ENCODE peak calls at places on chromosomes 7 and 10, in four cellular contexts. N is fibroblast of lung, D is right lobe of liver, P is epithelial cell of esophagus. U is an unnamed sample.

GRCh38 chr10:7300327-7300726 is 110.5 kb downstream of the SFMBT2 start:
- DNase-seq in N (peak; percentile 61), P (no peak), D (no peak), U (no peak)

GRCh38 chr7:102252373-102252982 is 34.2 kb upstream of the SH2B2 start:
- DNase-seq in N (no peak), P (no peak), D (no peak), U (peak; percentile 15)

GRCh38 chr7:149125189-149125863 is 798 bp downstream of the ZNF425 start:
- DNase-seq in N (peak; percentile 15), D (no peak), P (no peak), U (no peak)

GRCh38 chr10:112115781-112116385 is 67.7 kb downstream of the GPAM start:
- DNase-seq in N (peak; percentile 3), D (no peak), P (peak; percentile 22), U (no peak)

GRCh38 chr10:116437076-116437692 is 9.5 kb downstream of the PNLIPRP3 start:
- DNase-seq in N (no peak), P (peak; percentile 77), D (no peak), U (no peak)

GRCh38 chr10:130022501-130023299 is 58.6 kb upstream of the EBF3 start:
- DNase-seq in N (peak; percentile 21), D (no peak), P (no peak), U (peak; percentile 55)

GRCh38 chr7:118352854-118353453 is 128.4 kb downstream of the ANKRD7 start:
- DNase-seq in N (peak; percentile 31), D (no peak), P (peak; percentile 66), U (no peak)

GRCh38 chr10:18362892-18363291 is 222.7 kb downstream of the CACNB2 start:
- DNase-seq in P (no peak), D (no peak), N (no peak), U (no peak)

GRCh38 chr10:100747061-100747825 is 1.9 kb downstream of the PAX2 start:
- DNase-seq in N (no peak), P (no peak), D (no peak), U (peak; percentile 39)

GRCh38 chr7:151008511-151009323 is 15.6 kb downstream of the ATG9B start:
- DNase-seq in P (peak; percentile 42), D (peak; percentile 71), N (peak; percentile 25), U (peak; percentile 90)

GRCh38 chr10:11017575-11018425 is at the start of gene CELF2:
- DNase-seq in P (peak; percentile 60), D (no peak), N (no peak), U (peak; percentile 86)

GRCh38 chr7:130899071-130899451 is 165.1 kb upstream of the KLF14 start:
- DNase-seq in P (no peak), N (no peak), D (peak; percentile 9), U (no peak)

GRCh38 chr7:54843961-54844360 is 85.0 kb upstream of the SEC61G start:
- DNase-seq in P (peak; percentile 86), D (no peak), N (no peak), U (no peak)

GRCh38 chr7:77327067-77327931 is 88.8 kb downstream of the GSAP start:
- DNase-seq in P (peak; percentile 87), D (no peak), N (peak; percentile 84), U (peak; percentile 78)

GRCh38 chr7:77329466-77330168 is 86.5 kb downstream of the GSAP start:
- DNase-seq in P (no peak), D (no peak), N (no peak), U (no peak)

GRCh38 chr7:77327932-77328628 is 88.1 kb downstream of the GSAP start:
- DNase-seq in P (no peak), D (no peak), N (no peak), U (no peak)

GRCh38 chr7:77330169-77330882 is 85.8 kb downstream of the GSAP start:
- DNase-seq in D (no peak), N (no peak), P (peak; percentile 51), U (no peak)

DNA sequence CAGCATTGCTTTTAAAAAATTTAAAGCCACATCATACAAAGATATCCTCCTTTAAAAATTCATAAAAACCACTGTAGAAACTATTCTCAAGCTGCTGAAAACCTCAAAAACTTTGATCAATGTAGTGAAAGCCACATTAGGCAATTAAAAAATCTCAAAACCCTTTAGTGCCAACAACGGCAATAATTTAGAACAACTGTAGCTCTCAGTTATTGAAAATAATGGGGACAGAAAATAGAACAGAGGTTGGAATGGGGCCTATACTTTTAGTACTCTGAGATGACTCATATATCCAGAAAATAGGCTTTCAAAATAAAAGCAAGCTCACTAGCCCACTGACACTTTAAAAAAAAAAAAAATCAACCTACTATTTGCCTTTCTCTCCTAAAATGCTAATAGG is 87.5 kb downstream of the GSAP start:
- DNase-seq in N (peak; percentile 68), D (no peak), P (no peak), U (no peak)
- H3K4me3 ChIP-seq in N (no peak overlapping the region), D (no peak overlapping the region), P (no peak overlapping the region), U (no peak overlapping the region)

GRCh38 chr7:50588937-50589336 is 23.7 kb upstream of the DDC start:
- DNase-seq in N (no peak), D (no peak), P (no peak), U (no peak)
- TF ChIP-seq CTCF in N (peak; percentile 15), D (no peak), P (peak; percentile 18), U (no peak)

DNA sequence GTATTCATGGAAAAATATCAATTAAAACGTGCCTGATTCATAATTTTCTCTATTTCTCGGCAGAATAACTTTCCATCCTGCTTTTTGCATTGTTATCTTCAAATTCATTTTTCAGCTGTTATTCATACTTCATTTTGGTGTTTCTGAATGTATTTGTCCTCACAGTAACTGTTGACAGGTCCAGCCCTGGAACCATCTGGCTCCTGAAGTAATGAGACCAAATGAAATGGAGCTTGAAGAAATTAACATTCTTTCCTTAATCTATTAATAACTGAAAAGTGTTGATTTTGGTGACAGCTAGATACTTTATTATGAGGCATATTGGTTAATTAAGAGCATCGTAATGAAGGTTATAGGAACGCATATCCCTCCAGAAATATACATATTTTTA is 257.0 kb upstream of the MINDY3 start:
- DNase-seq in P (no peak), D (no peak), N (no peak), U (no peak)
- H3K4me3 ChIP-seq in P (no peak overlapping the region), D (no peak overlapping the region), N (no peak overlapping the region), U (no peak overlapping the region)

GRCh38 chr7:78434281-78434680 is 635.7 kb downstream of the PHTF2 start:
- DNase-seq in D (no peak), P (no peak), N (no peak), U (no peak)
- TF ChIP-seq CTCF in D (peak; percentile 12), P (peak; percentile 15), N (no peak), U (no peak)

DNA sequence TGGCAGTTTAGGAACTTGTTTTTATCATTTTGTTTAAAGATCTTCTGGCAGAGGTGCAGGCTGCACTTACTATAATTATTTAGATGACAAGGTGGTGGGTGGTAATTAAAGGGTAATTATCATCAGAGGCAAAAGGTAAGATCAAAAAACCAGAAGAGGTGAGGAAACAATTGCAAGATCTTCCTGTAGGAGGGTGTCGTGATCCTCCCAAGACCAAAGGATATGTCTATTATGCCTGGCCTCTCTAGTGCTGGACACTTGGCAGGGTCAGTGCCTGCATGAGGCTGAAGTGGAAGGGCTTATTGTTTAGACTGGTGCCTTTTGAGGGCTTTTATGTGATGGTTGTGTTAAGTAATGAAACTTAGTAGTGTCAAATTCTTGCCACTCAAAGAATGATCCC is 1.8 kb upstream of the WAPL start:
- DNase-seq in N (no peak), D (no peak), P (peak; percentile 24), U (no peak)
- H3K4me3 ChIP-seq in N (peak overlapping the region; percentile 75), D (no peak overlapping the region), P (no peak overlapping the region), U (no peak overlapping the region)

DNA sequence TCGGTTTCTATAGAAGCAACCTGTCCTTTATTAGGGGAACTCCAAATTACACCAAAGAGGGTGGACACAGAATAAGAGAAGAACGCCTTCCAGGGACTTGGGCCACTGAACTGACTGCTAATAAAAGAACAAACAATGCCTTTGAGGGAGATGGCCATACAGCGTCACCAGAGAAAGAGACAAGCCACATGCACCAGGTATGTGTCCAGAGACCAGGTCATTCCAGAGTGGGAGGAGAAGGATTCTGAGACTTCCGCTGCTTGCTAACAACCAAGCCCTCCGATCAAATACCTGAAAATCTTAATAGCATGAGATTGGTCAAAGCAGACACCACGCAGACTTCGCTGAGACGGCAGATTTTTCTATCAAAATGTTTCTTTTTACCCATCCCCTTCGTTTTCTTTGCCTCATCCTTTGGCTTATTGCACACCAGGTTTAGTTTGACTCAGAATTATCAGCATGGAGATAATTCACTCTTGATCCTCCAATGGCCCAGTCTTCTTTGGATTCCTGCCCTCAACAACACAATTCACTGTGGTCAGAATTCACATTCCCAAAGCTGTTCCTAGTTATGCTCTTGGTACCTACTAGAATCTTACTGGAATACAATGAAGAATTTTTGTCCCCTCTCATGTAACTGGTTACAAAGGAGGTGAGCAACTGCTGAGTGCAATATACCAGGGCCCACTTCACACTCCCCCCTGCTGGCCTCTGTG is 87.4 kb upstream of the DDC start:
- DNase-seq in N (no peak), D (peak; percentile 13), P (no peak), U (no peak)
- TF ChIP-seq CTCF in N (no peak), D (no peak), P (no peak), U (no peak)

DNA sequence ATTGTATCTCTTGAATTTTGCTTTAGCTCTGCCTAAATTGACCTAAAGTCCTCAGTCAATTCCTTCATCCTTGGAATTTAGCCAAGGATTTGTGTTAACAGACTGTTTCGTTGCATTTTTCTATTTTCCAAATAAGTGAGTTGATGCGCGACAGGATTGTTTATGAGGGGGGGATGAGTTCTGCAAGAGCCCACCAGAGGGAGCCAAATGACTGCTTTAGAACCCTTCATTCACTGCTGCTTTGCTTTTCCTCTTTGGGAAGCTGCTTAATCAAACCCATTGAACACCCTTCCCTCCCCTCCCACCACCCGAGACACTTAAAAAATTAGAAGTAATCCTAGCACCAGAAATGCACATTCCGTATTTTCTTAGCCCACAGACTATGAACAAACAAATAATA is 33.7 kb upstream of the PTF1A start:
- DNase-seq in P (peak; percentile 68), D (no peak), N (peak; percentile 74), U (no peak)
- H3K4me3 ChIP-seq in P (no peak overlapping the region), D (no peak overlapping the region), N (peak overlapping the region; percentile 12), U (peak overlapping the region; percentile 30)